ENCODE peak calls at places on chromosome 19, in five cellular contexts. One of them, this sample, is unnamed.

GRCh38 chr19:46393456-46394397 is 19.6 kb downstream of the CCDC8 start:
- DNase-seq in dorsolateral prefrontal cortex: no peak
- DNase-seq in PC-3: no peak
- DNase-seq in ovary: peak; percentile 22
- DNase-seq in mesothelial cell of epicardium: no peak
- DNase-seq in this sample: no peak

GRCh38 chr19:6813659-6814058 is 41.2 kb downstream of the VAV1 start:
- DNase-seq in PC-3: no peak
- DNase-seq in dorsolateral prefrontal cortex: no peak
- DNase-seq in ovary: no peak
- DNase-seq in mesothelial cell of epicardium: no peak
- DNase-seq in this sample: no peak

GRCh38 chr19:51339313-51339686 is 2.6 kb downstream of the VSIG10L start:
- DNase-seq in ovary: no peak
- DNase-seq in PC-3: no peak
- DNase-seq in dorsolateral prefrontal cortex: no peak
- DNase-seq in mesothelial cell of epicardium: no peak
- DNase-seq in this sample: no peak

GRCh38 chr19:7211191-7211988 is 82.8 kb downstream of the INSR start:
- DNase-seq in dorsolateral prefrontal cortex: no peak
- DNase-seq in mesothelial cell of epicardium: no peak
- DNase-seq in ovary: peak; percentile 90
- DNase-seq in PC-3: no peak
- DNase-seq in this sample: no peak

GRCh38 chr19:12956446-12957388 is at the start of gene GADD45GIP1:
- DNase-seq in dorsolateral prefrontal cortex: peak; percentile 55
- DNase-seq in mesothelial cell of epicardium: peak; percentile 69
- DNase-seq in ovary: peak; percentile 74
- DNase-seq in PC-3: peak; percentile 91
- DNase-seq in this sample: peak; percentile 78

GRCh38 chr19:44585371-44586141 is 27.8 kb upstream of the IGSF23 start:
- DNase-seq in mesothelial cell of epicardium: no peak
- DNase-seq in PC-3: peak; percentile 75
- DNase-seq in ovary: no peak
- DNase-seq in dorsolateral prefrontal cortex: no peak
- DNase-seq in this sample: no peak

GRCh38 chr19:49017666-49018351 is 918 bp upstream of the LHB start:
- DNase-seq in dorsolateral prefrontal cortex: no peak
- DNase-seq in PC-3: peak; percentile 59
- DNase-seq in ovary: no peak
- DNase-seq in mesothelial cell of epicardium: peak; percentile 70
- DNase-seq in this sample: peak; percentile 70

GRCh38 chr19:11421607-11422098 is 2.5 kb upstream of the RGL3 start:
- DNase-seq in dorsolateral prefrontal cortex: no peak
- DNase-seq in PC-3: no peak
- DNase-seq in ovary: no peak
- DNase-seq in mesothelial cell of epicardium: no peak
- DNase-seq in this sample: peak; percentile 68

GRCh38 chr19:2415281-2415972 is 12.0 kb downstream of the TIMM13 start:
- DNase-seq in mesothelial cell of epicardium: no peak
- DNase-seq in PC-3: no peak
- DNase-seq in ovary: no peak
- DNase-seq in dorsolateral prefrontal cortex: no peak
- DNase-seq in this sample: no peak

GRCh38 chr19:2804156-2805004 is 15.3 kb upstream of the ZNF554 start:
- DNase-seq in PC-3: no peak
- DNase-seq in ovary: no peak
- DNase-seq in dorsolateral prefrontal cortex: no peak
- DNase-seq in mesothelial cell of epicardium: no peak
- DNase-seq in this sample: no peak

GRCh38 chr19:15672580-15673175 is at the start of gene CYP4F12:
- DNase-seq in PC-3: peak; percentile 56
- DNase-seq in mesothelial cell of epicardium: no peak
- DNase-seq in dorsolateral prefrontal cortex: no peak
- DNase-seq in ovary: peak; percentile 78
- DNase-seq in this sample: no peak

GRCh38 chr19:29263305-29264080 is 50.5 kb upstream of the UQCRFS1 start:
- DNase-seq in PC-3: peak; percentile 35
- DNase-seq in mesothelial cell of epicardium: peak; percentile 69
- DNase-seq in dorsolateral prefrontal cortex: peak; percentile 50
- DNase-seq in ovary: no peak
- DNase-seq in this sample: no peak

GRCh38 chr19:39423258-39424086 is 11.0 kb downstream of the PLEKHG2 start:
- DNase-seq in ovary: no peak
- DNase-seq in mesothelial cell of epicardium: no peak
- DNase-seq in PC-3: no peak
- DNase-seq in dorsolateral prefrontal cortex: no peak
- DNase-seq in this sample: no peak

GRCh38 chr19:40567750-40568494 is 8.8 kb upstream of the SHKBP1 start:
- DNase-seq in dorsolateral prefrontal cortex: no peak
- DNase-seq in mesothelial cell of epicardium: no peak
- DNase-seq in ovary: no peak
- DNase-seq in PC-3: no peak
- DNase-seq in this sample: no peak

GRCh38 chr19:40571831-40572495 is 4.7 kb upstream of the SHKBP1 start:
- DNase-seq in ovary: no peak
- DNase-seq in PC-3: no peak
- DNase-seq in mesothelial cell of epicardium: no peak
- DNase-seq in dorsolateral prefrontal cortex: no peak
- DNase-seq in this sample: no peak

GRCh38 chr19:40570313-40571004 is 6.2 kb upstream of the SHKBP1 start:
- DNase-seq in mesothelial cell of epicardium: peak; percentile 96
- DNase-seq in PC-3: peak; percentile 98
- DNase-seq in dorsolateral prefrontal cortex: peak; percentile 94
- DNase-seq in ovary: peak; percentile 99
- DNase-seq in this sample: peak; percentile 98

GRCh38 chr19:40567040-40567749 is 9.5 kb upstream of the SHKBP1 start:
- DNase-seq in ovary: no peak
- DNase-seq in dorsolateral prefrontal cortex: no peak
- DNase-seq in mesothelial cell of epicardium: no peak
- DNase-seq in PC-3: no peak
- DNase-seq in this sample: no peak

GRCh38 chr19:40571005-40571318 is 5.7 kb upstream of the SHKBP1 start:
- DNase-seq in ovary: no peak
- DNase-seq in mesothelial cell of epicardium: no peak
- DNase-seq in dorsolateral prefrontal cortex: no peak
- DNase-seq in PC-3: no peak
- DNase-seq in this sample: no peak
- TF ChIP-seq CTCF in ovary: no peak
- TF ChIP-seq CTCF in mesothelial cell of epicardium: no peak
- TF ChIP-seq CTCF in dorsolateral prefrontal cortex: no peak
- TF ChIP-seq CTCF in PC-3: no peak
- TF ChIP-seq CTCF in this sample: no peak

GRCh38 chr19:9159891-9160290 is 18.9 kb upstream of the OR7D2 start:
- DNase-seq in ovary: no peak
- DNase-seq in dorsolateral prefrontal cortex: no peak
- DNase-seq in mesothelial cell of epicardium: no peak
- DNase-seq in PC-3: no peak
- DNase-seq in this sample: no peak

GRCh38 chr19:9156304-9156703 is 16.1 kb downstream of the ZNF317 start:
- DNase-seq in mesothelial cell of epicardium: no peak
- DNase-seq in ovary: no peak
- DNase-seq in dorsolateral prefrontal cortex: no peak
- DNase-seq in PC-3: no peak
- DNase-seq in this sample: no peak

GRCh38 chr19:9155591-9155990 is 15.4 kb downstream of the ZNF317 start:
- DNase-seq in PC-3: no peak
- DNase-seq in ovary: no peak
- DNase-seq in dorsolateral prefrontal cortex: no peak
- DNase-seq in mesothelial cell of epicardium: no peak
- DNase-seq in this sample: no peak

GRCh38 chr19:9165256-9165655 is 13.5 kb upstream of the OR7D2 start:
- DNase-seq in PC-3: no peak
- DNase-seq in dorsolateral prefrontal cortex: no peak
- DNase-seq in mesothelial cell of epicardium: no peak
- DNase-seq in ovary: no peak
- DNase-seq in this sample: no peak

DNA sequence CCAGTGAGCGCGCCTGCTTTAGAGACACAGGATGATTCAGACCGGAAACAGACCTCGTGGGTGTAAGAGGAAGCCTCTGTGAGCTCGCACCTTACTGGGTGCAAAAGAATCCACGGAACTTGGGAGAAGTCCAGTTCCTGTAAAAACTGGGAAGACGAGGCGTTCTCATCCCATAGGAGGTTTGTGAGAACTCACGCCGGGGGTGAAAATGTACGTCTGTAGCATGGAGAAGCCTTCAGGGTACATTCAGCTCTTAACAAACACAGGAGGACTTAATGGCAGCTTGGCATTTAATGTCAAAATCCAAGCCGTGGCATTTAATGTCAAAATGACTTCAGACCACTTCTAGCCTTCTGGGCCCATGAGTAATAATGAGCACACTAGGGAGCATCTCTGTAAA is 17.4 kb upstream of the OR7D2 start:
- DNase-seq in dorsolateral prefrontal cortex: no peak
- DNase-seq in PC-3: no peak
- DNase-seq in mesothelial cell of epicardium: no peak
- DNase-seq in ovary: no peak
- DNase-seq in this sample: no peak
- TF ChIP-seq CTCF in dorsolateral prefrontal cortex: no peak
- TF ChIP-seq CTCF in PC-3: no peak
- TF ChIP-seq CTCF in mesothelial cell of epicardium: no peak
- TF ChIP-seq CTCF in ovary: no peak
- TF ChIP-seq CTCF in this sample: no peak

GRCh38 chr19:27746691-27747380 is 1466.1 kb downstream of the UQCRFS1 start:
- DNase-seq in ovary: no peak
- DNase-seq in mesothelial cell of epicardium: peak; percentile 34
- DNase-seq in PC-3: peak; percentile 12
- DNase-seq in dorsolateral prefrontal cortex: peak; percentile 19
- DNase-seq in this sample: no peak
- TF ChIP-seq CTCF in ovary: no peak
- TF ChIP-seq CTCF in mesothelial cell of epicardium: no peak
- TF ChIP-seq CTCF in PC-3: peak; percentile 19
- TF ChIP-seq CTCF in dorsolateral prefrontal cortex: no peak
- TF ChIP-seq CTCF in this sample: no peak

DNA sequence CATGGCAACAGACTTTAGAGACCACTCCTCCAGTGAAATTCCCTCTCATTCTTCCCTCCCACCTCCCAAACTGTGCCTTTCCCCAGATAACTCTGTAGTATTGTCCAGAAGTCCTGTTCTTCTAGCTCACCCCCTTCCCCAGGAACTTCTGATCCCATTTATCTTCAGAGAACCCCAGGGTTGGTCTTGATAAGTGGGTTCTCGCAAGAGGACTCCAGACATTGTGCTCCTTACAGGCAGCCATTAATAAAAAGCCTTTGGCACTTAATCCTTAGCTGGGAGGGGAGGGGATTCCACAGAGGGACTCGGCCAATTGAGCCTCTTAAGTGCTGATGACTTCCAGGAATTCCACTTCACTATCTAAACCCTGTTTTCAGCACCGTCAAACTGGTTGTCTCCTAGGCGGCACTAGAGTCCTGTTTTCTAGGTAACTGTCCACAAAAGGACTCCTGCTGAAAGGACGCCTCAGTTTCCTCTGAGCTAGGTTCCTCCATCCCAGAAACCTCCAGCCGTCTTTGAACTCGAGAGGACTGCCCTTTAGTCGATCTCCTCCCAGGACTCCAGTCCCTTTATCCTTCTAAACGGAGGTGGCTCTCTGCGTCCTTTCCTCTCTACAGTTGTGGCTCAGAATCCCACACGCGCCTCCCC is 2.0 kb downstream of the LTBP4 start:
- DNase-seq in mesothelial cell of epicardium: no peak
- DNase-seq in ovary: no peak
- DNase-seq in PC-3: peak; percentile 31
- DNase-seq in dorsolateral prefrontal cortex: no peak
- DNase-seq in this sample: no peak
- TF ChIP-seq CTCF in mesothelial cell of epicardium: no peak
- TF ChIP-seq CTCF in ovary: no peak
- TF ChIP-seq CTCF in PC-3: no peak
- TF ChIP-seq CTCF in dorsolateral prefrontal cortex: no peak
- TF ChIP-seq CTCF in this sample: no peak